ENCODE peak calls at places on chromosomes 1 and 21, in five cellular contexts. D, N, S, E and J are unnamed samples.

GRCh38 chr1:31155216-31155806 is 84.4 kb downstream of the NKAIN1 start:
- DNase-seq in D (peak), N (no peak), S (peak), E (peak), J (peak)

GRCh38 chr1:183881387-183882084 is 76.6 kb downstream of the RGL1 start:
- DNase-seq in D (no peak), N (no peak), S (no peak), E (peak), J (no peak)

GRCh38 chr1:247357781-247358211 is 26.1 kb upstream of the ZNF496 start:
- DNase-seq in D (no peak), N (no peak), S (no peak), E (peak), J (no peak)

GRCh38 chr1:233614743-233615521 is 1.0 kb downstream of the KCNK1 start:
- DNase-seq in D (peak), N (no peak), S (no peak), E (peak), J (no peak)

GRCh38 chr1:176522310-176522846 is 59.4 kb downstream of the PAPPA2 start:
- DNase-seq in D (no peak), N (no peak), S (no peak), E (no peak), J (no peak)

GRCh38 chr1:63330331-63330916 is 8.1 kb downstream of the FOXD3 start:
- DNase-seq in D (no peak), N (no peak), S (no peak), E (no peak), J (no peak)

GRCh38 chr1:220003585-220004299 is 42.6 kb downstream of the EPRS1 start:
- DNase-seq in D (no peak), N (no peak), S (no peak), E (no peak), J (no peak)

GRCh38 chr21:29287383-29287782 is 11.3 kb upstream of the BACH1 start:
- DNase-seq in D (no peak), N (no peak), S (no peak), E (no peak), J (no peak)

GRCh38 chr1:244102051-244102450 is 51.0 kb downstream of the ZBTB18 start:
- DNase-seq in D (no peak), N (no peak), S (no peak), E (no peak), J (no peak)

GRCh38 chr21:34640858-34641257 is 25.9 kb upstream of the RCAN1 start:
- DNase-seq in D (no peak), N (no peak), S (no peak), E (no peak), J (no peak)

GRCh38 chr1:208127791-208128408 is 116.3 kb downstream of the PLXNA2 start:
- DNase-seq in D (no peak), N (no peak), S (no peak), E (no peak), J (no peak)

GRCh38 chr1:223097713-223098112 is 45.3 kb downstream of the TLR5 start:
- DNase-seq in D (no peak), N (no peak), S (no peak), E (no peak), J (no peak)

GRCh38 chr1:60108223-60108622 is 34.7 kb upstream of the C1orf87 start:
- DNase-seq in D (no peak), N (no peak), S (no peak), E (no peak), J (no peak)

GRCh38 chr1:65209005-65209885 is 61.2 kb downstream of the AK4 start:
- DNase-seq in D (peak), N (no peak), S (peak), E (peak), J (no peak)

GRCh38 chr1:202571719-202572339 is 138.4 kb downstream of the SYT2 start:
- DNase-seq in D (no peak), N (no peak), S (peak), E (peak), J (no peak)

GRCh38 chr1:198109316-198109715 is 47.5 kb upstream of the NEK7 start:
- DNase-seq in D (no peak), N (no peak), S (no peak), E (no peak), J (no peak)

GRCh38 chr1:41666991-41667631 is 182.6 kb upstream of the EDN2 start:
- DNase-seq in D (peak), N (no peak), S (peak), E (no peak), J (no peak)

GRCh38 chr1:112689842-112690237 is 15.4 kb downstream of the MOV10 start:
- DNase-seq in D (no peak), N (no peak), S (no peak), E (no peak), J (no peak)

GRCh38 chr1:184595609-184596008 is 159.0 kb downstream of the EDEM3 start:
- DNase-seq in D (no peak), N (no peak), S (no peak), E (peak), J (no peak)

GRCh38 chr1:116491985-116492811 is 78.6 kb downstream of the CD58 start:
- DNase-seq in D (no peak), N (no peak), S (no peak), E (no peak), J (no peak)

GRCh38 chr1:14567056-14567455 is 31.4 kb upstream of the KAZN start:
- DNase-seq in D (no peak), N (no peak), S (peak), E (no peak), J (no peak)

GRCh38 chr1:230189276-230190183 is 122.5 kb downstream of the GALNT2 start:
- DNase-seq in D (no peak), N (no peak), S (no peak), E (no peak), J (no peak)

GRCh38 chr1:192696082-192696481 is 60.1 kb downstream of the RGS13 start:
- DNase-seq in D (no peak), N (no peak), S (no peak), E (no peak), J (no peak)

GRCh38 chr21:20811702-20812101 is 186.5 kb upstream of the NCAM2 start:
- DNase-seq in D (no peak), N (no peak), S (no peak), E (no peak), J (no peak)

GRCh38 chr1:27403065-27403726 is 10.8 kb downstream of the GPR3 start:
- DNase-seq in D (peak), N (no peak), S (peak), E (peak), J (peak)

GRCh38 chr1:27527857-27528700 is 38.1 kb upstream of the WASF2 start:
- DNase-seq in D (peak), N (no peak), S (peak), E (peak), J (no peak)

GRCh38 chr1:62076286-62076685 is 118.4 kb upstream of the L1TD1 start:
- DNase-seq in D (no peak), N (no peak), S (no peak), E (peak), J (no peak)

GRCh38 chr1:209590405-209590804 is 6.9 kb downstream of the CAMK1G start:
- DNase-seq in D (no peak), N (peak), S (no peak), E (no peak), J (no peak)
- TF ChIP-seq CTCF in D (no peak), N (peak), S (no peak), E (peak), J (peak)

DNA sequence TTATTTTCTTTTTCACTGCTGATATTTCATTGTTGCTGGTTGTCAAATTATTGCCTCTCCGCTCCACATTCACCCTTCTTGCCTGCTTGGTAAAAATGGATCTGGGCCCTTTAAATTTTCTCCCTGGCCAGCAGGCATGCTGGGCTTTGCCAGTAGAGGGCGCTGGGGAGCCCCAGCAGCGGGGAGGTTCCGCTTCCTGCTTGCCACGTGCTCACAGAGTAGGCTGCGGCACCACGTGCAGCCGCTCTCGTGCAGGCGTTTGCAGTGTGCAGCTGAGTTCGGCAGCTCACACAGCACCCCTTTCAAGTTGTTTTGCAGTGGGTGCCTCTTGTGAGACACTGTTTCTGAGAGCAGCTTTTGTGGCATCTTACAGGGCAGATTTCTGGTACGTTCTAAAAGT is at the start of gene ACTL8:
- DNase-seq in D (no peak), N (no peak), S (peak), E (no peak), J (no peak)
- TF ChIP-seq CTCF in D (no peak), N (no peak), S (peak), E (no peak), J (peak)

GRCh38 chr1:100543640-100544039 is 5.7 kb downstream of the GPR88 start:
- DNase-seq in D (no peak), N (no peak), S (peak), E (no peak), J (no peak)
- TF ChIP-seq CTCF in D (no peak), N (no peak), S (peak), E (no peak), J (peak)

DNA sequence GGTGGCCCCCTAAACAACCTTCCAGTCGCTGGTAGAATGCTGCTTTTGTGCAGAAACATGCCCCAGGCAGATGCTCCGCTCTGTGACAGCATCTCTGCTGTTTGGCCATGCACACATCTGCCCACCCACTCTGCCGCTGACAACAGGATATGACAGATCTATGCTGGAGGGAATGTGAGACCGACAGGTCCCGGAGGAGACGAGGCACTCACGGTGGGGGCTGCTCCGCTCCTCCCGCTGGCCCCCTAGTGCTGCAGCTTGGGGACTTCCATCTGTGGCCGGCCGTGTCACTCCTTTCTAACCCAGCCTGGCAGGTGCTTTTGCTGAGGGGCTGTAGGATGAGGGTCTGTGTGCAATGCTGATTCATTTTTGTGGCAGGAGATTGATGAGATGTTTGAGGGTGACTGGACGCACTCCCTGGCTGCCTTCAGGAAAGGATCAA is 49.1 kb upstream of the DMRTB1 start:
- DNase-seq in D (no peak), N (no peak), S (peak), E (no peak), J (peak)
- TF ChIP-seq CTCF in D (no peak), N (no peak), S (no peak), E (no peak), J (no peak)

GRCh38 chr1:201147396-201148015 is 6.8 kb downstream of the TMEM9 start:
- DNase-seq in D (no peak), N (no peak), S (no peak), E (no peak), J (no peak)

GRCh38 chr1:201146626-201147390 is 7.5 kb downstream of the TMEM9 start:
- DNase-seq in D (no peak), N (peak), S (no peak), E (no peak), J (no peak)

GRCh38 chr1:201145132-201145531 is 9.1 kb downstream of the TMEM9 start:
- DNase-seq in D (no peak), N (no peak), S (no peak), E (no peak), J (no peak)

GRCh38 chr1:201145816-201146215 is 8.5 kb downstream of the TMEM9 start:
- DNase-seq in D (no peak), N (no peak), S (no peak), E (no peak), J (no peak)

DNA sequence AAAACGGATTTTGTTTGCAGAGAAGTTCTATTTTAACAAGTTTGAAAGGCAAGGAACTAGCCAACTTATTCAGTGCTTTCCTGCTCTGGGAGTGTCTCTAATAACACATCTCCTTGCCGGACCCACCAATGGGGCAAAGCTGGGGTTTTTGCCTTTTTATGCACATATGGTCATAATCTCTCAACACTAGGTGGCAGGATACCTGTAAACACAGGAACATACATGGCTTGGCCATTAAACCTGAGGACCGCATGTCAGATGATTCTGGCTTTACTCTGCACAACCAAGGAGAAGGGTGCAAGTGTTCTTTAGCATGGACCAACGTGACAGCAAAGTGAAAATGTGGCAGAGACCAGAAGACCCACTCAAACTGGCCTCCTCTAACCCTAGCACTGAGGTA is 4.9 kb downstream of the TMEM9 start:
- DNase-seq in D (no peak), N (no peak), S (peak), E (no peak), J (no peak)
- TF ChIP-seq CTCF in D (peak), N (peak), S (peak), E (peak), J (peak)

GRCh38 chr21:31564439-31564838 is 95.1 kb upstream of the SOD1 start:
- DNase-seq in D (no peak), N (no peak), S (no peak), E (no peak), J (no peak)

GRCh38 chr21:31560479-31560878 is 99.0 kb upstream of the SOD1 start:
- DNase-seq in D (no peak), N (no peak), S (no peak), E (no peak), J (no peak)

GRCh38 chr21:31570824-31571425 is 88.6 kb upstream of the SOD1 start:
- DNase-seq in D (no peak), N (no peak), S (no peak), E (no peak), J (no peak)

GRCh38 chr21:31566611-31567010 is 92.9 kb upstream of the SOD1 start:
- DNase-seq in D (no peak), N (no peak), S (no peak), E (no peak), J (no peak)

DNA sequence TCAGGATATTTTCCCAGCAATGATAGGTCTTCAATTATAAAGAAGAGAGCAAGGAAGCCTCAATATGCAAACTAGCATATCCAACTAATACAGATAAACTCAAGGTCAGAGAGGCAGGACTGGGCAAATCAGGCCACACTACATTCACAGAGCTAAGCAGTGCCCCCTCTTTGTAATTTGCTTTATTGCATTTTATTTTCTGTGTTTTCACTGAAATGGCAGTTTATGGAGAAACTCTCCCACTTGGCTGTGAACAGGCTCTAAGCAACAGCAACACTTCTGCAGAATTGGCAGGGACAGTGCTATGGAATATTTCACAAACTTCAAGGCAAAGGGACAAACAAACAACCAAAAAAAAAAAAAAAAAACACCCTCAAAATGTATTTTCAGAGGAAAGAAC is 93.4 kb upstream of the SOD1 start:
- DNase-seq in D (no peak), N (no peak), S (peak), E (peak), J (no peak)
- TF ChIP-seq CTCF in D (no peak), N (peak), S (peak), E (no peak), J (peak)

DNA sequence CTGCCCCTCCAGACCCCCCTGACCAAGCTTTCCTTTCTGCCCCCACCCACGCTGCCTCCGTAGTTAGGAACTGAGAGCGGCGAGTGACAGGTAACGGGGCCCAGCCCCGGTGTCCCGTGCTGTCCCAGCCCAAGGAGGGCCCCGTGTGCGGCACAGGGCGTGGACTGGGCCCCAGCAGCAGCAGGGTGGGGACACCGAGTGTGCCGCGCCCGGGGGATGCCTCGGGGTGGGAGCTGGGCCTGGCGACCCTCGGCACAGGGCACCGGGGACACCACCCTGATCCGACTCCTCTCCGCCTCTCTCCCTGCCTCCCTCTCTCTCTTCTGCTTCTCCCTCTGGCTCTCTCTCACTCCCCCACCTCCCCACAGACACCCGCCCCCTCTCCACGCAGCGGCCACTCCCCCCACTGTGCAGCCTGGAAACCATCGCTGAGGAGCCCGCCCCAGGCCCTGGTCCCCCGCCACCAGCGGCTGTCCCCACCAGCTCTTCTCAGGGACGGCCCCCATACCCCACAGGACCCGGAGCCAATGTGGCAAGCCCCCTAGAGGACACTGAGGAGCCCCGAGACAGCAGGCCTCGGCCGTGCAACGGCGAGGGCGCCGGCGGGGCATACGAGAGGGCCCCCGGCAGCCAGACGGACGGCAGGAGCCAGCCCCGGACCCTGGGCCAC is 22.7 kb downstream of the PANK4 start:
- DNase-seq in D (no peak), N (no peak), S (no peak), E (no peak), J (no peak)
- TF ChIP-seq CTCF in D (no peak), N (no peak), S (no peak), E (no peak), J (no peak)

GRCh38 chr21:42833859-42834729 is 45.2 kb downstream of the WDR4 start:
- DNase-seq in D (no peak), N (no peak), S (no peak), E (no peak), J (peak)

GRCh38 chr21:42834730-42835191 is 44.6 kb downstream of the WDR4 start:
- DNase-seq in D (no peak), N (no peak), S (no peak), E (no peak), J (peak)

GRCh38 chr21:42835611-42836401 is 43.5 kb downstream of the WDR4 start:
- DNase-seq in D (no peak), N (no peak), S (no peak), E (no peak), J (no peak)

GRCh38 chr21:42835211-42835610 is 44.1 kb downstream of the WDR4 start:
- DNase-seq in D (no peak), N (no peak), S (no peak), E (no peak), J (peak)

DNA sequence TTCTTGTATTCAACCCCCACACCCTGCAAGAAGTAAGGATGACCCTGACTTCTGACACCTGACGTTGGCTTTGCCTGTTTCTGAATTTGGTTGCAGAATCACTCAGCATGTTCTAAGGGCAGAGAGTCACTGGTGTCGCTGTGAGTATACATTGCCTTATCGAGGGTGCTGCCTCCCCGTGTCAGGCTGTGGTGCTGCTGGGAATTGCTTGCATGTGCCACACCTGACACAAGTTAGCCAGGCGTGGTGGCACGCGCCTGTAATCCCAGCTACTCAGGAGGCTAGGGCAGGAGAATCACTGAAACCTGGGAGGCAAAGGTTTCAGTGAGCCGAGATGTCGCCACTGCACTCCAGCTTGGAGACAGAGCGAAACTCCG is 45.9 kb downstream of the WDR4 start:
- DNase-seq in D (peak), N (no peak), S (peak), E (peak), J (no peak)
- TF ChIP-seq CTCF in D (peak), N (peak), S (peak), E (no peak), J (peak)

GRCh38 chr1:216124382-216124781 is 298.9 kb downstream of the USH2A start:
- DNase-seq in D (no peak), N (no peak), S (no peak), E (no peak), J (no peak)

GRCh38 chr1:216114180-216114579 is 309.1 kb downstream of the USH2A start:
- DNase-seq in D (no peak), N (no peak), S (no peak), E (no peak), J (no peak)

DNA sequence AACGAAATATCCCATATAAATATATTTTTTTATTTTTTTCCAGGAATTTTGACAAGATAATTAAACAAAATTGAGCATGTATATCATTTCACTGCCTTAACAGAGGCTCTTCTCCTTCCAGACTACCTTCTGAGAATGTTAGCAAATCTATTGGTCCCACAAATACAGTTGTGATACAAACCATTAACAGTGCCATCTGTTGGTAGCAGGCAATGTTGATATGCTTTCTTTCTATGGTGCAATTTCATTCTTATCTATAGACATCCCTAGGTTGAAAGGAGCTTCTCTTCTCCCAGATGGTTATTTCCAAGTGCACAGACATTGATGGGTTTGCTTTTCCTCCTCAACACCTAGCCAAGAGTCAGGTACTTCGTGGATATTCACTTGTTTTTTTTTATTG is 303.6 kb downstream of the USH2A start:
- DNase-seq in D (no peak), N (no peak), S (peak), E (no peak), J (no peak)
- TF ChIP-seq CTCF in D (no peak), N (peak), S (peak), E (no peak), J (peak)